ENCODE peak calls at places on chromosomes 7 and 10, in seven cellular contexts. G is HCT116, D is HEK293T, I is GM12878, L is H1, C is HepG2, S is K562. Z is an unnamed sample.

GRCh38 chr10:86941426-86941825 is 16.0 kb downstream of the MMRN2 start:
- DNase-seq in G (no peak), D (no peak), I (no peak), L (peak), C (no peak), S (no peak), Z (no peak)

GRCh38 chr10:22185586-22185985 is 32.2 kb downstream of the EBLN1 start:
- DNase-seq in G (no peak), D (no peak), I (no peak), L (no peak), C (no peak), S (no peak), Z (no peak)

GRCh38 chr7:151599401-151600227 is 79.9 kb upstream of the RHEB start:
- DNase-seq in G (peak), D (no peak), I (no peak), L (no peak), C (no peak), S (no peak), Z (no peak)

GRCh38 chr10:15704581-15704968 is 15.1 kb downstream of the ITGA8 start:
- DNase-seq in G (no peak), D (peak), I (no peak), L (no peak), C (no peak), S (no peak), Z (no peak)

GRCh38 chr7:24152907-24153513 is 131.0 kb upstream of the NPY start:
- DNase-seq in G (no peak), D (no peak), I (no peak), L (no peak), C (no peak), S (no peak), Z (no peak)

GRCh38 chr10:97499561-97500296 is 1.0 kb downstream of the UBTD1 start:
- DNase-seq in G (no peak), D (no peak), I (no peak), L (no peak), C (no peak), S (peak), Z (no peak)

GRCh38 chr10:75770634-75771081 is 339.2 kb downstream of the LRMDA start:
- DNase-seq in G (no peak), D (no peak), I (no peak), L (no peak), C (no peak), S (no peak), Z (no peak)

GRCh38 chr7:117008849-117009531 is 55.7 kb downstream of the ST7 start:
- DNase-seq in G (no peak), D (no peak), I (no peak), L (no peak), C (no peak), S (no peak), Z (no peak)

GRCh38 chr7:12323415-12323814 is 80.2 kb downstream of the VWDE start:
- DNase-seq in G (no peak), D (no peak), I (no peak), L (no peak), C (no peak), S (no peak), Z (no peak)

GRCh38 chr10:116353817-116354216 is 29.6 kb downstream of the CCDC172 start:
- DNase-seq in G (no peak), D (no peak), I (no peak), L (no peak), C (no peak), S (no peak), Z (no peak)

GRCh38 chr10:95524358-95525032 is 36.7 kb downstream of the SORBS1 start:
- DNase-seq in G (no peak), D (no peak), I (no peak), L (no peak), C (no peak), S (no peak), Z (no peak)

GRCh38 chr7:151408839-151409554 is 841 bp downstream of the WDR86 start:
- DNase-seq in G (no peak), D (no peak), I (peak), L (peak), C (peak), S (no peak), Z (peak)

GRCh38 chr10:80132299-80133139 is at the start of gene PLAC9:
- DNase-seq in G (no peak), D (no peak), I (no peak), L (peak), C (no peak), S (no peak), Z (peak)

GRCh38 chr7:64544010-64544409 is 18.9 kb downstream of the ZNF680 start:
- DNase-seq in G (no peak), D (no peak), I (no peak), L (no peak), C (no peak), S (no peak), Z (no peak)

GRCh38 chr10:100725041-100725440 is 20.3 kb upstream of the PAX2 start:
- DNase-seq in G (no peak), D (no peak), I (no peak), L (peak), C (no peak), S (no peak), Z (no peak)

GRCh38 chr10:13311177-13311575 is 11.3 kb upstream of the PHYH start:
- DNase-seq in G (no peak), D (no peak), I (no peak), L (no peak), C (no peak), S (no peak), Z (no peak)

GRCh38 chr10:114174462-114175190 is 623 bp upstream of the CCDC186 start:
- DNase-seq in G (no peak), D (no peak), I (no peak), L (no peak), C (no peak), S (no peak), Z (no peak)
- TF ChIP-seq SP1 in G (peak), D (no peak), I (no peak), L (no peak), C (no peak), S (no peak), Z (no peak)

GRCh38 chr7:158133515-158134271 is 453.9 kb downstream of the PTPRN2 start:
- DNase-seq in G (no peak), D (no peak), I (no peak), L (peak), C (no peak), S (no peak), Z (peak)

GRCh38 chr7:158137516-158138328 is 449.9 kb downstream of the PTPRN2 start:
- DNase-seq in G (no peak), D (no peak), I (no peak), L (no peak), C (no peak), S (no peak), Z (no peak)

GRCh38 chr7:158134824-158135223 is 452.8 kb downstream of the PTPRN2 start:
- DNase-seq in G (no peak), D (no peak), I (no peak), L (no peak), C (no peak), S (no peak), Z (no peak)

GRCh38 chr7:158138329-158138597 is 449.4 kb downstream of the PTPRN2 start:
- DNase-seq in G (no peak), D (no peak), I (no peak), L (no peak), C (no peak), S (no peak), Z (no peak)

DNA sequence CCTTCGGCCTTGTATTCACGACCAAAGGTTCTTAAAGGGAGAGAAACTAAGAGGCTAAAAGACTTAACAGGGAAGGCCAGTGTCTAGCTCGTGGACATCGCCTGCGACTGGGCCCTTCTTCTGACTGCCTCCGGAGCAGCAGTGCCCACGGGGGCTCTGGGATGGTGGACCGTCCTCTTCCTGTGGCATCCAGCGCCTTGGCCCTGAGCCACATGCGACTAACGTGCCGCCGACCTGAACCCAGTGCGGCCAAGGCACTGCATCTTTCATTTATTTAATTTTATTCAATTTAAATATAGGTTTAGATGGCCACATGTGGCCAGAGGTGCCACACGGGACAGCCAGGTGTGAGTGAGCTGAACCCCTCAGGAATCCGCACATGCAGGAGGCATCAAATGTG is 451.7 kb downstream of the PTPRN2 start:
- DNase-seq in G (no peak), D (no peak), I (no peak), L (no peak), C (no peak), S (no peak), Z (no peak)
- TF ChIP-seq SP1 in G (no peak), D (no peak), I (no peak), L (no peak), C (no peak), S (no peak), Z (no peak)

DNA sequence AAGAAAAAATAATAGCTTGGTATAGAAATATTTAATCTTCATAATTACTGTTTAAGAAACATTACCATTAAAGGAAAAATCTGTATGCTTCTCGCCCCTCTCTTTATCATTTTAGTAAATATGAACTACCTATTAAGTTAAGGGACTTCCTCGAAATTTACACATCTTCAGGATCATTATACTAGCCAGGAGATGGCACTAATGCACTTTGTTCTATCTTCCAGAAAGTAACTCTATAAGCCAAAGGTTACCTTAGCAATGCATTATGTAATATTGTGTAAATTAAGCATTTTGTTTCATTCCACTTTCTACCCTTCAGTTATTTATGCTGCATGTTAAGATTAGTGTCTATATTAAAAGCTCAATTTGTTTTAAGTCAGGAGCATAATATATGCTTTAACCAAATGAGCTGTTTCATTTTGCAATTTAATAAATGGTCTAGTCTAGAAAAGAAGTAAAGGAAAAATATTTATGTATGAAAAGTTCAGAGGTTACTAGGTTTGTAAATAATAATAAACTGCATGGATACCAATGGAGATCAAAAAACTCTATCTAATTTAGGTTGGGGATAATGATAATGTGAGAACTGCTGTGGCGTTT is 128.4 kb downstream of the ANKRD7 start:
- DNase-seq in G (peak), D (no peak), I (no peak), L (no peak), C (peak), S (peak), Z (no peak)
- TF ChIP-seq SP1 in G (no peak), D (no peak), I (no peak), L (no peak), C (no peak), S (no peak), Z (no peak)

DNA sequence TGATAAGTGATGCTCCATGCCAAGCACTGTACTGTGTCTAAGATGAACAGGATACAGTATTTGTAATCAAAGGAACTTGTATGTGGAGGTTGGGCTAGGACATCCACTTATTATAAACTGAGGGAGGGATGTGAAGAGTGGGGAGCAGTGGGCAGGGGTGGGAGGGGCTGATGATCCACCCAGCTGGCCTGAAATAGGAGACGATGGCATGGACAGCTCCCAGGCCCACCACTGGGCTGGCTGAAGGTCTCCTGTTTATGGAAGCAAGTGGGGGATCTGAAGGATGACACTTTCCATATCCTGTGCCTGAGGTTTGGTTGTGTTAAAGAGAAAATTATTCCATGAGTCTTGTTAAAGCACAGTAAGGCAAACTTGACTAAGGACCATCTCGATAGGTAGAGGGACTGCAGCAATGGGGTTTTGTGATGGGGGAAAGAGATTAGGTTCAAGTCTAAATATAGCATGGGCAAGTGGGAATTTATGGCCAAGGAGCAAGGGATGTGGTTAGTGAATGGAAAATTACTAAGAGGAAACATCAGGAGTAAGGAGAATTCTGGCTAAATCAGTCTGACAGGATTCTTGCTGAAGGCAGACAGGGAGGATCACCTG is 124.6 kb downstream of the CCNY start:
- DNase-seq in G (no peak), D (no peak), I (no peak), L (no peak), C (no peak), S (no peak), Z (no peak)
- TF ChIP-seq SP1 in G (peak), D (no peak), I (no peak), L (no peak), C (no peak), S (no peak), Z (no peak)

GRCh38 chr7:9226500-9226899 is 793.1 kb downstream of the NXPH1 start:
- DNase-seq in G (no peak), D (no peak), I (no peak), L (no peak), C (no peak), S (no peak), Z (no peak)

GRCh38 chr7:9231683-9232082 is 798.3 kb downstream of the NXPH1 start:
- DNase-seq in G (no peak), D (no peak), I (no peak), L (no peak), C (no peak), S (no peak), Z (peak)
- TF ChIP-seq SP1 in G (no peak), D (no peak), I (no peak), L (peak), C (no peak), S (no peak), Z (no peak)

GRCh38 chr7:113835367-113835766 is 83.4 kb downstream of the PPP1R3A start:
- DNase-seq in G (no peak), D (no peak), I (no peak), L (no peak), C (no peak), S (no peak), Z (no peak)

GRCh38 chr7:113840954-113841353 is 77.9 kb downstream of the PPP1R3A start:
- DNase-seq in G (no peak), D (no peak), I (no peak), L (no peak), C (no peak), S (no peak), Z (no peak)
- TF ChIP-seq SP1 in G (no peak), D (no peak), I (no peak), L (no peak), C (no peak), S (no peak), Z (no peak)

DNA sequence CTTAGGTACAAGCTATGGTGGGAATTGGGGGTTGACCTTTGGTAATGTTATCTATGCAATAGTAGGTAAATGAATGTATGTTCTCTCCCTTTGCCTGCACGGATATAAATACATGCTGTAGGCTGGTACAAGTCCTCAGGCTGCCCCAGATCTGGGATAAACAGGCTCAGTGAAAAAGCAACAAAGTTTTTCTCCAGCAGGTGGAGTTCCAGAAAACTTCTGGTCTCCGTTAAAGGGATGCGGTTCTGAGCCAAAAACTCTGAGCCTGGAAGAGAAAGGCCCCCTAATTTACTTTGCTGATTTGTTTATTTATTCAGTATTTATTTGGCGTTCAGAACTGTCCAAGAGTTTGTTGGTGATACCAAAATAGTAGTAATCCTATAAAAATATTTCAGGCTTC is 204.7 kb downstream of the ADRA2A start:
- DNase-seq in G (peak), D (peak), I (no peak), L (peak), C (peak), S (peak), Z (peak)
- TF ChIP-seq SP1 in G (no peak), D (no peak), I (no peak), L (no peak), C (no peak), S (no peak), Z (no peak)